ENCODE peak calls at places on chromosomes 5 and 9, in four cellular contexts. One of them, this sample, is unnamed.

GRCh38 chr9:18542837-18543405 is 69.0 kb downstream of the ADAMTSL1 start:
- DNase-seq in K562: no peak
- DNase-seq in HepG2: no peak
- DNase-seq in H1: no peak
- DNase-seq in this sample: no peak

GRCh38 chr5:115396079-115396478 is 99.6 kb upstream of the CCDC112 start:
- DNase-seq in K562: no peak
- DNase-seq in HepG2: no peak
- DNase-seq in H1: no peak
- DNase-seq in this sample: no peak

GRCh38 chr9:78118742-78119473 is 87.3 kb upstream of the GNAQ start:
- DNase-seq in K562: no peak
- DNase-seq in HepG2: no peak
- DNase-seq in H1: no peak
- DNase-seq in this sample: no peak

GRCh38 chr5:58094031-58094430 is 365.9 kb downstream of the PLK2 start:
- DNase-seq in K562: no peak
- DNase-seq in HepG2: no peak
- DNase-seq in H1: no peak
- DNase-seq in this sample: no peak

GRCh38 chr9:97559111-97559514 is 57.6 kb downstream of the TMOD1 start:
- DNase-seq in K562: no peak
- DNase-seq in HepG2: no peak
- DNase-seq in H1: no peak
- DNase-seq in this sample: no peak

GRCh38 chr5:132819468-132819867 is 6.4 kb downstream of the SOWAHA start:
- DNase-seq in K562: no peak
- DNase-seq in HepG2: no peak
- DNase-seq in H1: no peak
- DNase-seq in this sample: no peak

GRCh38 chr5:178839319-178839704 is 20.4 kb upstream of the ZNF354B start:
- DNase-seq in K562: peak
- DNase-seq in HepG2: peak
- DNase-seq in H1: peak
- DNase-seq in this sample: peak

GRCh38 chr9:126502417-126503332 is 111.1 kb upstream of the LMX1B start:
- DNase-seq in K562: no peak
- DNase-seq in HepG2: no peak
- DNase-seq in H1: no peak
- DNase-seq in this sample: no peak

GRCh38 chr5:150642567-150642927 is 2.1 kb downstream of the SYNPO start:
- DNase-seq in K562: no peak
- DNase-seq in HepG2: peak
- DNase-seq in H1: no peak
- DNase-seq in this sample: peak

GRCh38 chr9:125700791-125701190 is 6.2 kb downstream of the MAPKAP1 start:
- DNase-seq in K562: no peak
- DNase-seq in HepG2: no peak
- DNase-seq in H1: no peak
- DNase-seq in this sample: no peak

GRCh38 chr9:83474631-83475030 is 63.6 kb downstream of the FRMD3 start:
- DNase-seq in K562: no peak
- DNase-seq in HepG2: no peak
- DNase-seq in H1: no peak
- DNase-seq in this sample: no peak

GRCh38 chr9:129938291-129938979 is 103.2 kb downstream of the USP20 start:
- DNase-seq in K562: no peak
- DNase-seq in HepG2: no peak
- DNase-seq in H1: no peak
- DNase-seq in this sample: no peak

GRCh38 chr9:91711755-91712591 is 238.1 kb downstream of the ROR2 start:
- DNase-seq in K562: no peak
- DNase-seq in HepG2: no peak
- DNase-seq in H1: no peak
- DNase-seq in this sample: no peak

GRCh38 chr9:134242706-134243105 is 78.3 kb upstream of the RNU6ATAC start:
- DNase-seq in K562: no peak
- DNase-seq in HepG2: no peak
- DNase-seq in H1: no peak
- DNase-seq in this sample: no peak

GRCh38 chr5:172700686-172701324 is 59.7 kb downstream of the NEURL1B start:
- DNase-seq in K562: no peak
- DNase-seq in HepG2: no peak
- DNase-seq in H1: no peak
- DNase-seq in this sample: no peak

GRCh38 chr9:83630938-83631457 is 8.1 kb downstream of the IDNK start:
- DNase-seq in K562: no peak
- DNase-seq in HepG2: no peak
- DNase-seq in H1: no peak
- DNase-seq in this sample: no peak

GRCh38 chr9:8821910-8822666 is 1022.5 kb upstream of the DMAC1 start:
- DNase-seq in K562: no peak
- DNase-seq in HepG2: no peak
- DNase-seq in H1: no peak
- DNase-seq in this sample: no peak

GRCh38 chr9:136775191-136775590 is 10.9 kb upstream of the LCN15 start:
- DNase-seq in K562: no peak
- DNase-seq in HepG2: no peak
- DNase-seq in H1: no peak
- DNase-seq in this sample: no peak

GRCh38 chr5:172413601-172414000 is 40.7 kb downstream of the SH3PXD2B start:
- DNase-seq in K562: no peak
- DNase-seq in HepG2: no peak
- DNase-seq in H1: no peak
- DNase-seq in this sample: no peak

GRCh38 chr9:98602839-98603238 is 105.9 kb downstream of the GABBR2 start:
- DNase-seq in K562: no peak
- DNase-seq in HepG2: no peak
- DNase-seq in H1: no peak
- DNase-seq in this sample: no peak

GRCh38 chr5:6391151-6391550 is 12.8 kb upstream of the MED10 start:
- DNase-seq in K562: no peak
- DNase-seq in HepG2: no peak
- DNase-seq in H1: no peak
- DNase-seq in this sample: no peak

GRCh38 chr5:57834829-57835554 is 352.4 kb upstream of the ACTBL2 start:
- DNase-seq in K562: no peak
- DNase-seq in HepG2: peak
- DNase-seq in H1: no peak
- DNase-seq in this sample: no peak

GRCh38 chr5:79641414-79641813 is 29.2 kb downstream of the TENT2 start:
- DNase-seq in K562: no peak
- DNase-seq in HepG2: no peak
- DNase-seq in H1: no peak
- DNase-seq in this sample: no peak

GRCh38 chr5:79640571-79641055 is 28.4 kb downstream of the TENT2 start:
- DNase-seq in K562: no peak
- DNase-seq in HepG2: no peak
- DNase-seq in H1: no peak
- DNase-seq in this sample: no peak

GRCh38 chr5:79642210-79642609 is 30.0 kb downstream of the TENT2 start:
- DNase-seq in K562: no peak
- DNase-seq in HepG2: no peak
- DNase-seq in H1: no peak
- DNase-seq in this sample: no peak

DNA sequence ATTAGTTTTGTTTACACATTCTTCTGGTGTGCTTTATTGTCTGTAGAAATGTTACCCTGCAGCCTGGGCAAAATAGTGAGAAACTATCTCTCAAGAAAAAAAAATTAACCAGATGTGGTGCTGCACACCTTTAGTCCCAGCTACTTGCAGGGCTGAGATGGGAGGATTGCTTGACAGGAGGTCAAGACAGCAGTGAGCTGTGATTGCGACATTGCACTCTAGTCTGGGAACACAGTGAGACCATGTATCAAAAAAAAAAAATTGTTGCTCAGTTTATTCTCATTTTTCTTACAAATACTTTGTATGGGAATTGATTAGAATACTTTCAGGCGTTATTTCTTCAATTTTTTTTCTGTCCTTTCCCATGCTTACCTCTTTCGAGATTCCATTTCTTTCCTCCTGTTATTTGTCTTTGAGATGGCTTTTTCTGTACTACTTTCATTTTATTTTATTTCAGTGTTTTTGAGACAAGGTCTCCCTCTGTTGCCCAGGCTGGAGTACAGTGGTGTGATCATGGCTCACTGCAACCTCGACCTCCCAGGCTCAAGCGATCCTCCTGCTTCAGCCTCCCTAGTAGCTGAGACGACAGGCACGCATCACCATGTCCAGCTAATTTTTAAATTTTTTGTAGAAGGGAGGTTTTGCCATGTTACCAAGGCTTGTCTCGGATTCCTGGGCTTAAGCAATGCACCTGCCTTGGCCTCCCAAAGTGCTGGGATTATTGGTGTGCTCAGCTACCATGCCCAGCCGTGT is 24.9 kb downstream of the TENT2 start:
- DNase-seq in K562: no peak
- DNase-seq in HepG2: no peak
- DNase-seq in H1: no peak
- DNase-seq in this sample: no peak
- TF ChIP-seq SRF in K562: no peak
- TF ChIP-seq SRF in HepG2: no peak
- TF ChIP-seq SRF in H1: no peak
- TF ChIP-seq SRF in this sample: no peak

GRCh38 chr5:158635565-158635964 is 464.2 kb downstream of the EBF1 start:
- DNase-seq in K562: no peak
- DNase-seq in HepG2: no peak
- DNase-seq in H1: no peak
- DNase-seq in this sample: no peak

GRCh38 chr5:158623971-158624370 is 475.7 kb downstream of the EBF1 start:
- DNase-seq in K562: no peak
- DNase-seq in HepG2: no peak
- DNase-seq in H1: no peak
- DNase-seq in this sample: no peak

GRCh38 chr5:158634713-158635112 is 465.0 kb downstream of the EBF1 start:
- DNase-seq in K562: no peak
- DNase-seq in HepG2: no peak
- DNase-seq in H1: no peak
- DNase-seq in this sample: no peak

GRCh38 chr5:158629591-158630312 is 470.0 kb downstream of the EBF1 start:
- DNase-seq in K562: no peak
- DNase-seq in HepG2: no peak
- DNase-seq in H1: no peak
- DNase-seq in this sample: no peak
- TF ChIP-seq FOSL1 in K562: no peak
- TF ChIP-seq FOSL1 in HepG2: no peak
- TF ChIP-seq FOSL1 in H1: no peak
- TF ChIP-seq FOSL1 in this sample: no peak

GRCh38 chr9:93452710-93453046 is 703 bp downstream of the FAM120AOS start:
- DNase-seq in K562: no peak
- DNase-seq in HepG2: no peak
- DNase-seq in H1: no peak
- DNase-seq in this sample: no peak

GRCh38 chr9:93451762-93452709 is 551 bp downstream of the FAM120A start:
- DNase-seq in K562: peak
- DNase-seq in HepG2: peak
- DNase-seq in H1: no peak
- DNase-seq in this sample: no peak

GRCh38 chr9:93447642-93448041 is 3.8 kb upstream of the FAM120A start:
- DNase-seq in K562: no peak
- DNase-seq in HepG2: no peak
- DNase-seq in H1: no peak
- DNase-seq in this sample: no peak

GRCh38 chr9:93453047-93453914 is at the start of gene FAM120AOS:
- DNase-seq in K562: peak
- DNase-seq in HepG2: peak
- DNase-seq in H1: peak
- DNase-seq in this sample: peak

GRCh38 chr9:93450817-93451761 is at the start of gene FAM120A:
- DNase-seq in K562: peak
- DNase-seq in HepG2: peak
- DNase-seq in H1: no peak
- DNase-seq in this sample: peak
- TF ChIP-seq YY1 in K562: peak
- TF ChIP-seq YY1 in HepG2: peak
- TF ChIP-seq YY1 in H1: peak
- TF ChIP-seq YY1 in this sample: peak

DNA sequence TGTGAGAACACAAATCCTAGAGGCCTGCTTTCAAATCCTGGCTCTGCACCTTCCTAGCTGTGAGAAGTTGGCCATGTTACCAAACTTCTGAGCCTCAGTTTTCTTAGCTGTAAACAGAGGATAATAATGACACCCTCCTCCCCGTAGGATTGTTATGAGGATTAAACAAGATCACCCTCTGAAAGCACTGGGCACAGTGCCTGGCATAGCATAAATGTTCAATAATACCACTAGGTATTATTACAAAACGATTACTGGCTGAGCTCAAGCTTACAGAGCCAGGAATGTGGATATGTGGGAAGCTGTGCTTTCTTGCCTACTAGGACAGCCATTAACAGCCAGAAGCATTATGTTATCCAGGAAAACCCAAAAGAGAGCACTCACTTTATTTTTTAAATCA is 30.8 kb upstream of the POU4F3 start:
- DNase-seq in K562: no peak
- DNase-seq in HepG2: no peak
- DNase-seq in H1: no peak
- DNase-seq in this sample: no peak
- TF ChIP-seq SRF in K562: no peak
- TF ChIP-seq SRF in HepG2: no peak
- TF ChIP-seq SRF in H1: no peak
- TF ChIP-seq SRF in this sample: no peak

DNA sequence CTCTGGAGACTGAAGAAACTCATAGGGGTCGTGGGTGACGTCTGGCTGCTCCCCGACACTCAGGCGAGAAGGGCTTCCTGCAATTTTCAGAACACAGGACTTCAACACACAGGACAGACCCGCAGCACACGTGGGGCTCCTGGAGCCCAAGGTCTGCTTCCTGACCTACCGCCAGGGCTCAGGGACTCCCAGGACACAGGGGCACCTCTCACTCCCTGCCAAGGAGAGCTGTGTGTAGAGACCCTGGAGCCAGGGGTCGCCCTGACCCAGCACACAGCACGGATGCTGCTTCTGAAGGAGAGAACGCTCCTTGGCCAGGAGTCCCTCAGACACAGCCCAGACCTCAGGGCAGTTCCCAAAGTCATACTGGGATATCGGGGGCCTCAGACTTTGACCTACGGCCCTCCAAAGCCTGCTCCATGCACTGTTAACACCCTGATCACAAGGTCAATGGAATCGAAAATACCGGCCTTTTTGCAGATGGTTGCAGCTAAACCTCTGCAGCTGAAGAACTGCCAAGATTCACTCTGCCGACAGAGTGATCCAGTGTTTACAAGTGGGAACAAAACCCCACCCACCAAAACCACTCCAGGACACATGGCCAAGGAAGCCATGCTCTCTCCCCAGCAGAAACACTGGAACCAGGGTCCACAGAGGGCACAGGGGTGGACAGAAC is 13.8 kb upstream of the ZDHHC11 start:
- DNase-seq in K562: no peak
- DNase-seq in HepG2: no peak
- DNase-seq in H1: no peak
- DNase-seq in this sample: no peak
- TF ChIP-seq FOSL1 in K562: no peak
- TF ChIP-seq FOSL1 in HepG2: no peak
- TF ChIP-seq FOSL1 in H1: no peak
- TF ChIP-seq FOSL1 in this sample: no peak